ENCODE peak calls at places on chromosomes 5 and 9, in four cellular contexts. W is activated B cell treated with CpG ODN at 0.5 μM for 24 hours; I is NCI-H510A treated with DMSO at 0.1 percent for 48 hours; Y is stimulated activated CD8-positive, alpha-beta memory T cell treated with anti-CD3 and anti-CD28 coated beads, Interleukin-4, amount 100 ng/mL, for 1 hour. M is an unnamed sample.
A peak's percentile ranks its signal among the peaks of the same experiment; 100 is the strongest.

GRCh38 chr9:23766613-23767012 is 59.4 kb downstream of the ELAVL2 start:
- DNase-seq in W (no peak), I (no peak), Y (no peak), M (no peak)

GRCh38 chr5:64301566-64301965 is 135.9 kb downstream of the RNF180 start:
- DNase-seq in W (no peak), I (no peak), Y (no peak), M (no peak)

GRCh38 chr9:115327441-115328122 is 209.6 kb upstream of the TNC start:
- DNase-seq in W (no peak), I (no peak), Y (no peak), M (no peak)

GRCh38 chr9:137749511-137749910 is 128.1 kb upstream of the CACNA1B start:
- DNase-seq in W (no peak), I (no peak), Y (no peak), M (no peak)

GRCh38 chr5:109688647-109688998 is 1.1 kb upstream of the MAN2A1 start:
- DNase-seq in W (no peak), I (peak; percentile 70), Y (no peak), M (no peak)

GRCh38 chr5:80318212-80318611 is 1.6 kb upstream of the SPZ1 start:
- DNase-seq in W (no peak), I (no peak), Y (no peak), M (no peak)

GRCh38 chr5:141412853-141413539 is at the start of gene PCDHGA10:
- DNase-seq in W (no peak), I (peak; percentile 7), Y (no peak), M (no peak)

GRCh38 chr9:97845130-97845529 is 7.9 kb upstream of the FOXE1 start:
- DNase-seq in W (no peak), I (no peak), Y (no peak), M (no peak)

GRCh38 chr9:136619742-136620440 is 42.8 kb upstream of the EGFL7 start:
- DNase-seq in W (no peak), I (no peak), Y (no peak), M (no peak)

GRCh38 chr5:93691997-93692396 is 49.4 kb downstream of the POU5F2 start:
- DNase-seq in W (no peak), I (no peak), Y (no peak), M (no peak)

GRCh38 chr9:92807031-92807756 is 42.6 kb upstream of the BICD2 start:
- DNase-seq in W (no peak), I (no peak), Y (no peak), M (no peak)

GRCh38 chr9:34744295-34745221 is 34.6 kb upstream of the CCL21 start:
- DNase-seq in W (no peak), I (peak; percentile 46), Y (no peak), M (no peak)

GRCh38 chr5:7244977-7245376 is 151.0 kb upstream of the ADCY2 start:
- DNase-seq in W (no peak), I (no peak), Y (no peak), M (no peak)

M was measured in GOT3.